ENCODE peak calls at places on chromosomes 16 and 17, in ten cellular contexts. One of them, this sample, is unnamed.

GRCh38 chr16:68664297-68664696 is 19.2 kb downstream of the CDH3 start:
- DNase-seq in gastrocnemius medialis: no peak
- DNase-seq in sciatic nerve: no peak
- DNase-seq in T-helper 17 cell: no peak
- DNase-seq in NCI-H345: no peak
- DNase-seq in lower lobe of right lung: no peak
- DNase-seq in HCT116: no peak
- DNase-seq in DND-41: no peak
- DNase-seq in ureter: no peak
- DNase-seq in left colon: no peak
- DNase-seq in this sample: no peak

GRCh38 chr17:37064956-37065355 is 116.2 kb downstream of the AATF start:
- DNase-seq in gastrocnemius medialis: no peak
- DNase-seq in sciatic nerve: no peak
- DNase-seq in T-helper 17 cell: no peak
- DNase-seq in NCI-H345: no peak
- DNase-seq in lower lobe of right lung: no peak
- DNase-seq in HCT116: no peak
- DNase-seq in DND-41: no peak
- DNase-seq in ureter: no peak
- DNase-seq in left colon: no peak
- DNase-seq in this sample: no peak

GRCh38 chr17:3803308-3803640 is 2.3 kb upstream of the ITGAE start:
- DNase-seq in gastrocnemius medialis: no peak
- DNase-seq in sciatic nerve: no peak
- DNase-seq in T-helper 17 cell: no peak
- DNase-seq in NCI-H345: no peak
- DNase-seq in lower lobe of right lung: no peak
- DNase-seq in HCT116: no peak
- DNase-seq in DND-41: no peak
- DNase-seq in ureter: no peak
- DNase-seq in left colon: no peak
- DNase-seq in this sample: no peak

GRCh38 chr17:80920406-80920805 is 71.2 kb upstream of the CHMP6 start:
- DNase-seq in gastrocnemius medialis: no peak
- DNase-seq in sciatic nerve: peak; percentile 51
- DNase-seq in T-helper 17 cell: no peak
- DNase-seq in NCI-H345: no peak
- DNase-seq in lower lobe of right lung: no peak
- DNase-seq in HCT116: no peak
- DNase-seq in DND-41: no peak
- DNase-seq in ureter: no peak
- DNase-seq in left colon: no peak
- DNase-seq in this sample: no peak

GRCh38 chr17:54029196-54029595 is 206.5 kb downstream of the KIF2B start:
- DNase-seq in gastrocnemius medialis: no peak
- DNase-seq in sciatic nerve: no peak
- DNase-seq in T-helper 17 cell: no peak
- DNase-seq in NCI-H345: no peak
- DNase-seq in lower lobe of right lung: no peak
- DNase-seq in HCT116: no peak
- DNase-seq in DND-41: no peak
- DNase-seq in ureter: no peak
- DNase-seq in left colon: no peak
- DNase-seq in this sample: no peak

GRCh38 chr16:17340804-17341203 is 130.0 kb downstream of the XYLT1 start:
- DNase-seq in gastrocnemius medialis: no peak
- DNase-seq in sciatic nerve: no peak
- DNase-seq in T-helper 17 cell: no peak
- DNase-seq in NCI-H345: no peak
- DNase-seq in lower lobe of right lung: no peak
- DNase-seq in HCT116: no peak
- DNase-seq in DND-41: no peak
- DNase-seq in ureter: no peak
- DNase-seq in left colon: no peak
- DNase-seq in this sample: no peak

GRCh38 chr16:27366687-27367462 is 35.1 kb upstream of the IL21R start:
- DNase-seq in gastrocnemius medialis: no peak
- DNase-seq in sciatic nerve: no peak
- DNase-seq in T-helper 17 cell: no peak
- DNase-seq in NCI-H345: no peak
- DNase-seq in lower lobe of right lung: no peak
- DNase-seq in HCT116: no peak
- DNase-seq in DND-41: peak; percentile 25
- DNase-seq in ureter: no peak
- DNase-seq in left colon: peak; percentile 31
- DNase-seq in this sample: no peak

GRCh38 chr17:63442549-63443035 is 3.5 kb downstream of the CYB561 start:
- DNase-seq in gastrocnemius medialis: no peak
- DNase-seq in sciatic nerve: no peak
- DNase-seq in T-helper 17 cell: no peak
- DNase-seq in NCI-H345: peak; percentile 8
- DNase-seq in lower lobe of right lung: no peak
- DNase-seq in HCT116: no peak
- DNase-seq in DND-41: no peak
- DNase-seq in ureter: no peak
- DNase-seq in left colon: no peak
- DNase-seq in this sample: no peak

GRCh38 chr16:29898786-29899515 is 399 bp downstream of the SEZ6L2 start:
- DNase-seq in gastrocnemius medialis: no peak
- DNase-seq in sciatic nerve: no peak
- DNase-seq in T-helper 17 cell: no peak
- DNase-seq in NCI-H345: peak; percentile 89
- DNase-seq in lower lobe of right lung: no peak
- DNase-seq in HCT116: no peak
- DNase-seq in DND-41: no peak
- DNase-seq in ureter: no peak
- DNase-seq in left colon: peak; percentile 72
- DNase-seq in this sample: no peak

GRCh38 chr16:46768809-46769208 is 20.7 kb upstream of the MYLK3 start:
- DNase-seq in gastrocnemius medialis: peak; percentile 63
- DNase-seq in sciatic nerve: no peak
- DNase-seq in T-helper 17 cell: no peak
- DNase-seq in NCI-H345: peak; percentile 85
- DNase-seq in lower lobe of right lung: no peak
- DNase-seq in HCT116: no peak
- DNase-seq in DND-41: no peak
- DNase-seq in ureter: no peak
- DNase-seq in left colon: no peak
- DNase-seq in this sample: no peak

GRCh38 chr17:5468075-5468473 is 708 bp downstream of the DHX33 start:
- DNase-seq in gastrocnemius medialis: no peak
- DNase-seq in sciatic nerve: no peak
- DNase-seq in T-helper 17 cell: no peak
- DNase-seq in NCI-H345: no peak
- DNase-seq in lower lobe of right lung: no peak
- DNase-seq in HCT116: no peak
- DNase-seq in DND-41: peak; percentile 23
- DNase-seq in ureter: no peak
- DNase-seq in left colon: no peak
- DNase-seq in this sample: no peak

GRCh38 chr17:20187049-20187448 is 177.9 kb downstream of the SPECC1 start:
- DNase-seq in gastrocnemius medialis: no peak
- DNase-seq in sciatic nerve: no peak
- DNase-seq in T-helper 17 cell: no peak
- DNase-seq in NCI-H345: no peak
- DNase-seq in lower lobe of right lung: no peak
- DNase-seq in HCT116: no peak
- DNase-seq in DND-41: no peak
- DNase-seq in ureter: no peak
- DNase-seq in left colon: no peak
- DNase-seq in this sample: no peak

GRCh38 chr17:6402258-6402657 is 32.7 kb downstream of the AIPL1 start:
- DNase-seq in gastrocnemius medialis: no peak
- DNase-seq in sciatic nerve: no peak
- DNase-seq in T-helper 17 cell: no peak
- DNase-seq in NCI-H345: no peak
- DNase-seq in lower lobe of right lung: no peak
- DNase-seq in HCT116: no peak
- DNase-seq in DND-41: no peak
- DNase-seq in ureter: no peak
- DNase-seq in left colon: no peak
- DNase-seq in this sample: no peak

GRCh38 chr17:76276069-76276431 is 10.9 kb downstream of the UBALD2 start:
- DNase-seq in gastrocnemius medialis: no peak
- DNase-seq in sciatic nerve: no peak
- DNase-seq in T-helper 17 cell: no peak
- DNase-seq in NCI-H345: no peak
- DNase-seq in lower lobe of right lung: no peak
- DNase-seq in HCT116: no peak
- DNase-seq in DND-41: no peak
- DNase-seq in ureter: no peak
- DNase-seq in left colon: no peak
- DNase-seq in this sample: no peak

GRCh38 chr17:74763565-74764387 is 12.4 kb downstream of the NAT9 start:
- DNase-seq in gastrocnemius medialis: no peak
- DNase-seq in sciatic nerve: no peak
- DNase-seq in T-helper 17 cell: no peak
- DNase-seq in NCI-H345: no peak
- DNase-seq in lower lobe of right lung: no peak
- DNase-seq in HCT116: no peak
- DNase-seq in DND-41: no peak
- DNase-seq in ureter: no peak
- DNase-seq in left colon: peak; percentile 78
- DNase-seq in this sample: no peak

GRCh38 chr16:1823821-1824220 is 2.8 kb downstream of the HAGH start:
- DNase-seq in gastrocnemius medialis: no peak
- DNase-seq in sciatic nerve: no peak
- DNase-seq in T-helper 17 cell: no peak
- DNase-seq in NCI-H345: no peak
- DNase-seq in lower lobe of right lung: no peak
- DNase-seq in HCT116: no peak
- DNase-seq in DND-41: peak; percentile 22
- DNase-seq in ureter: no peak
- DNase-seq in left colon: no peak
- DNase-seq in this sample: no peak

GRCh38 chr17:81494984-81495383 is 17.6 kb downstream of the ACTG1 start:
- DNase-seq in gastrocnemius medialis: no peak
- DNase-seq in sciatic nerve: no peak
- DNase-seq in T-helper 17 cell: no peak
- DNase-seq in NCI-H345: peak; percentile 35
- DNase-seq in lower lobe of right lung: no peak
- DNase-seq in HCT116: no peak
- DNase-seq in DND-41: no peak
- DNase-seq in ureter: no peak
- DNase-seq in left colon: no peak
- DNase-seq in this sample: no peak

GRCh38 chr16:2015117-2015946 is 4.3 kb upstream of the NPW start:
- DNase-seq in gastrocnemius medialis: no peak
- DNase-seq in sciatic nerve: no peak
- DNase-seq in T-helper 17 cell: no peak
- DNase-seq in NCI-H345: no peak
- DNase-seq in lower lobe of right lung: peak; percentile 60
- DNase-seq in HCT116: peak; percentile 68
- DNase-seq in DND-41: no peak
- DNase-seq in ureter: no peak
- DNase-seq in left colon: peak; percentile 74
- DNase-seq in this sample: no peak

GRCh38 chr17:57622886-57623433 is 122.1 kb downstream of the CCDC182 start:
- DNase-seq in gastrocnemius medialis: no peak
- DNase-seq in sciatic nerve: no peak
- DNase-seq in T-helper 17 cell: no peak
- DNase-seq in NCI-H345: no peak
- DNase-seq in lower lobe of right lung: no peak
- DNase-seq in HCT116: no peak
- DNase-seq in DND-41: no peak
- DNase-seq in ureter: no peak
- DNase-seq in left colon: no peak
- DNase-seq in this sample: no peak

GRCh38 chr17:64491034-64491860 is 5.6 kb downstream of the POLG2 start:
- DNase-seq in gastrocnemius medialis: no peak
- DNase-seq in sciatic nerve: no peak
- DNase-seq in T-helper 17 cell: no peak
- DNase-seq in NCI-H345: no peak
- DNase-seq in lower lobe of right lung: no peak
- DNase-seq in HCT116: no peak
- DNase-seq in DND-41: peak; percentile 63
- DNase-seq in ureter: no peak
- DNase-seq in left colon: peak; percentile 60
- DNase-seq in this sample: no peak

This sample was measured in activated T-cell treated with anti-CD3 and anti-CD28 coated beads for 24 hours.